ENCODE peak calls at places on chromosomes 5 and 9, in six cellular contexts. One of them, this sample, is unnamed.
A peak's percentile ranks its signal among the peaks of the same experiment; 100 is the strongest.

GRCh38 chr5:132180134-132180745 is 47.4 kb downstream of the P4HA2 start:
- DNase-seq in right lobe of liver: no peak
- DNase-seq in SK-N-SH: peak; percentile 69
- DNase-seq in neural progenitor cell: peak; percentile 60
- DNase-seq in osteocyte: no peak
- DNase-seq in stomach: no peak
- DNase-seq in this sample: no peak

GRCh38 chr9:131732636-131733340 is 7.1 kb downstream of the RAPGEF1 start:
- DNase-seq in neural progenitor cell: no peak
- DNase-seq in right lobe of liver: no peak
- DNase-seq in osteocyte: no peak
- DNase-seq in stomach: no peak
- DNase-seq in SK-N-SH: no peak
- DNase-seq in this sample: no peak

GRCh38 chr5:80406980-80407734 is 707 bp upstream of the ZFYVE16 start:
- DNase-seq in SK-N-SH: no peak
- DNase-seq in right lobe of liver: peak; percentile 66
- DNase-seq in stomach: no peak
- DNase-seq in neural progenitor cell: no peak
- DNase-seq in osteocyte: no peak
- DNase-seq in this sample: peak; percentile 79

GRCh38 chr9:9754186-9754585 is 858.6 kb downstream of the PTPRD start:
- DNase-seq in osteocyte: no peak
- DNase-seq in stomach: no peak
- DNase-seq in SK-N-SH: no peak
- DNase-seq in right lobe of liver: no peak
- DNase-seq in neural progenitor cell: no peak
- DNase-seq in this sample: no peak

GRCh38 chr9:122900791-122901190 is 4.4 kb downstream of the RC3H2 start:
- DNase-seq in osteocyte: no peak
- DNase-seq in stomach: no peak
- DNase-seq in right lobe of liver: no peak
- DNase-seq in neural progenitor cell: no peak
- DNase-seq in SK-N-SH: no peak
- DNase-seq in this sample: no peak

GRCh38 chr9:69090943-69091342 is 55.4 kb downstream of the FXN start:
- DNase-seq in SK-N-SH: no peak
- DNase-seq in right lobe of liver: no peak
- DNase-seq in stomach: no peak
- DNase-seq in osteocyte: no peak
- DNase-seq in neural progenitor cell: no peak
- DNase-seq in this sample: no peak

GRCh38 chr9:81878530-81878929 is 49.7 kb upstream of the SPATA31D4 start:
- DNase-seq in osteocyte: no peak
- DNase-seq in SK-N-SH: no peak
- DNase-seq in neural progenitor cell: no peak
- DNase-seq in right lobe of liver: no peak
- DNase-seq in stomach: no peak
- DNase-seq in this sample: no peak

GRCh38 chr9:15509931-15510788 is 610 bp downstream of the PSIP1 start:
- DNase-seq in right lobe of liver: peak; percentile 64
- DNase-seq in SK-N-SH: peak; percentile 86
- DNase-seq in neural progenitor cell: peak; percentile 82
- DNase-seq in stomach: peak; percentile 33
- DNase-seq in osteocyte: no peak
- DNase-seq in this sample: peak; percentile 91

GRCh38 chr5:178940569-178941360 is at the start of gene ZNF454:
- DNase-seq in osteocyte: peak; percentile 90
- DNase-seq in neural progenitor cell: no peak
- DNase-seq in stomach: peak; percentile 78
- DNase-seq in SK-N-SH: peak; percentile 97
- DNase-seq in right lobe of liver: peak; percentile 83
- DNase-seq in this sample: peak; percentile 87

GRCh38 chr5:81189875-81190467 is 43.2 kb upstream of the CKMT2 start:
- DNase-seq in stomach: no peak
- DNase-seq in right lobe of liver: no peak
- DNase-seq in SK-N-SH: no peak
- DNase-seq in neural progenitor cell: no peak
- DNase-seq in osteocyte: no peak
- DNase-seq in this sample: no peak

GRCh38 chr5:65803699-65804426 is 81.9 kb downstream of the NLN start:
- DNase-seq in neural progenitor cell: no peak
- DNase-seq in stomach: no peak
- DNase-seq in osteocyte: no peak
- DNase-seq in right lobe of liver: no peak
- DNase-seq in SK-N-SH: no peak
- DNase-seq in this sample: no peak

GRCh38 chr5:138697720-138698360 is 55.4 kb upstream of the CTNNA1 start:
- DNase-seq in SK-N-SH: peak; percentile 58
- DNase-seq in stomach: no peak
- DNase-seq in osteocyte: no peak
- DNase-seq in right lobe of liver: no peak
- DNase-seq in neural progenitor cell: no peak
- DNase-seq in this sample: no peak

GRCh38 chr9:98043921-98044320 is 12.6 kb upstream of the NANS start:
- DNase-seq in osteocyte: no peak
- DNase-seq in neural progenitor cell: no peak
- DNase-seq in SK-N-SH: no peak
- DNase-seq in right lobe of liver: no peak
- DNase-seq in stomach: no peak
- DNase-seq in this sample: no peak

GRCh38 chr9:75950983-75951382 is 60.5 kb downstream of the PCSK5 start:
- DNase-seq in neural progenitor cell: no peak
- DNase-seq in SK-N-SH: no peak
- DNase-seq in osteocyte: no peak
- DNase-seq in right lobe of liver: no peak
- DNase-seq in stomach: no peak
- DNase-seq in this sample: no peak

GRCh38 chr5:132054031-132054696 is 6.3 kb upstream of the IL3 start:
- DNase-seq in neural progenitor cell: no peak
- DNase-seq in right lobe of liver: peak; percentile 30
- DNase-seq in stomach: peak; percentile 17
- DNase-seq in SK-N-SH: no peak
- DNase-seq in osteocyte: peak; percentile 67
- DNase-seq in this sample: peak; percentile 66

GRCh38 chr9:80892703-80893102 is 796.6 kb downstream of the TLE1 start:
- DNase-seq in osteocyte: no peak
- DNase-seq in right lobe of liver: no peak
- DNase-seq in neural progenitor cell: no peak
- DNase-seq in SK-N-SH: no peak
- DNase-seq in stomach: no peak
- DNase-seq in this sample: no peak

GRCh38 chr9:112050544-112051475 is 124.3 kb downstream of the SUSD1 start:
- DNase-seq in osteocyte: no peak
- DNase-seq in SK-N-SH: no peak
- DNase-seq in stomach: peak; percentile 57
- DNase-seq in right lobe of liver: no peak
- DNase-seq in neural progenitor cell: peak; percentile 31
- DNase-seq in this sample: no peak

GRCh38 chr9:93207326-93207814 is 23.4 kb downstream of the WNK2 start:
- DNase-seq in right lobe of liver: peak; percentile 35
- DNase-seq in neural progenitor cell: no peak
- DNase-seq in stomach: no peak
- DNase-seq in osteocyte: no peak
- DNase-seq in SK-N-SH: peak; percentile 70
- DNase-seq in this sample: peak; percentile 71

GRCh38 chr9:120905794-120906248 is 20.8 kb downstream of the TRAF1 start:
- DNase-seq in stomach: no peak
- DNase-seq in neural progenitor cell: no peak
- DNase-seq in SK-N-SH: no peak
- DNase-seq in right lobe of liver: no peak
- DNase-seq in osteocyte: no peak
- DNase-seq in this sample: no peak

GRCh38 chr5:37777472-37778135 is 62.2 kb downstream of the GDNF start:
- DNase-seq in neural progenitor cell: peak; percentile 10
- DNase-seq in osteocyte: no peak
- DNase-seq in stomach: peak; percentile 34
- DNase-seq in right lobe of liver: no peak
- DNase-seq in SK-N-SH: no peak
- DNase-seq in this sample: no peak

GRCh38 chr5:149133795-149134777 is 7.2 kb upstream of the ABLIM3 start:
- DNase-seq in osteocyte: no peak
- DNase-seq in right lobe of liver: peak; percentile 85
- DNase-seq in neural progenitor cell: no peak
- DNase-seq in stomach: peak; percentile 55
- DNase-seq in SK-N-SH: no peak
- DNase-seq in this sample: no peak

GRCh38 chr9:138023394-138024124 is 146.0 kb downstream of the CACNA1B start:
- DNase-seq in SK-N-SH: no peak
- DNase-seq in osteocyte: peak; percentile 83
- DNase-seq in right lobe of liver: no peak
- DNase-seq in neural progenitor cell: peak; percentile 57
- DNase-seq in stomach: peak; percentile 2
- DNase-seq in this sample: no peak

GRCh38 chr5:55151923-55152842 is 7.8 kb upstream of the GPX8 start:
- DNase-seq in neural progenitor cell: no peak
- DNase-seq in stomach: no peak
- DNase-seq in osteocyte: no peak
- DNase-seq in SK-N-SH: no peak
- DNase-seq in right lobe of liver: no peak
- DNase-seq in this sample: no peak

GRCh38 chr9:109793196-109793595 is 13.2 kb downstream of the PALM2AKAP2 start:
- DNase-seq in SK-N-SH: no peak
- DNase-seq in neural progenitor cell: no peak
- DNase-seq in osteocyte: no peak
- DNase-seq in stomach: no peak
- DNase-seq in right lobe of liver: no peak
- DNase-seq in this sample: no peak

GRCh38 chr5:124677376-124677998 is 69.0 kb downstream of the ZNF608 start:
- DNase-seq in osteocyte: no peak
- DNase-seq in right lobe of liver: no peak
- DNase-seq in stomach: no peak
- DNase-seq in neural progenitor cell: no peak
- DNase-seq in SK-N-SH: peak; percentile 33
- DNase-seq in this sample: no peak

GRCh38 chr5:71663570-71663969 is 55.5 kb upstream of the CARTPT start:
- DNase-seq in right lobe of liver: no peak
- DNase-seq in neural progenitor cell: no peak
- DNase-seq in SK-N-SH: no peak
- DNase-seq in osteocyte: no peak
- DNase-seq in stomach: no peak
- DNase-seq in this sample: no peak
- TF ChIP-seq CTCF in right lobe of liver: no peak
- TF ChIP-seq CTCF in neural progenitor cell: no peak
- TF ChIP-seq CTCF in SK-N-SH: peak; percentile 6
- TF ChIP-seq CTCF in osteocyte: no peak
- TF ChIP-seq CTCF in stomach: no peak
- TF ChIP-seq CTCF in this sample: no peak

GRCh38 chr5:90066920-90067319 is 342.6 kb downstream of the CETN3 start:
- DNase-seq in stomach: no peak
- DNase-seq in osteocyte: no peak
- DNase-seq in right lobe of liver: no peak
- DNase-seq in SK-N-SH: no peak
- DNase-seq in neural progenitor cell: no peak
- DNase-seq in this sample: no peak
- TF ChIP-seq CTCF in stomach: no peak
- TF ChIP-seq CTCF in osteocyte: no peak
- TF ChIP-seq CTCF in right lobe of liver: no peak
- TF ChIP-seq CTCF in SK-N-SH: no peak
- TF ChIP-seq CTCF in neural progenitor cell: no peak
- TF ChIP-seq CTCF in this sample: no peak

GRCh38 chr9:136342191-136343120 is 15.1 kb downstream of the GPSM1 start:
- DNase-seq in stomach: peak; percentile 92
- DNase-seq in osteocyte: no peak
- DNase-seq in neural progenitor cell: peak; percentile 95
- DNase-seq in SK-N-SH: peak; percentile 87
- DNase-seq in right lobe of liver: peak; percentile 78
- DNase-seq in this sample: peak; percentile 90
- TF ChIP-seq CTCF in stomach: no peak
- TF ChIP-seq CTCF in osteocyte: no peak
- TF ChIP-seq CTCF in neural progenitor cell: peak; percentile 29
- TF ChIP-seq CTCF in SK-N-SH: no peak
- TF ChIP-seq CTCF in right lobe of liver: no peak
- TF ChIP-seq CTCF in this sample: no peak

DNA sequence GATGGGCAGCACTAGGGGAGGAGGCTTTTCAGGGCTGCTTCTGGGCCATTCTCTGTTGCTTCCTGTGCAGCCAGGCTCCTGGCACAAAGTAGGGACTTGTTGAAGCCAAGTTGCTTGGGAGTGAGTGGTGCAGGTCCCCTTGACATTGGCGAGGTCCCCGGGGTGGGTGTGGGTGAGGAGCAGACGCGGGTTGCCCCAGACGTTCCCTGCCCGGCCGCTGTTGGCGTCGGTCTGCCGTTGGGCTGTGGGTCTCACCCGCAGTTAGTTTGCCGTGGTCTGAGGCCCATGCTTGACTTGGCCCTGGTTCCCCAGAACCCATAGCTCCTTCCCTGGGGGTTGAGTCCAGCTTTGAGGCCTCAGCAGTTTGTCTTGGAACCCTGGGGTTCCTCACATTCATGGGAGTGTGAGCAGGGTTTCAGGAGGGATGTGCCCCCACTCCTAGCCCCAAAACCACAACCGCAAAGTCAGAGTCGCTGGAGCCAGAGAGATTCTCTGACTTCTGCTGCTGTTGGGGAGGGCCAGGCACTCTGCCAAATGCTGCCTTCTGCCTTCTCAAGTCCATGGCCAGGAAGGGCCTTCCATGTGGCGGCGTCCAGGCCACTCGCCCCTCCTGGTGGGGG is 77.5 kb downstream of the RXRA start:
- DNase-seq in neural progenitor cell: no peak
- DNase-seq in SK-N-SH: no peak
- DNase-seq in right lobe of liver: peak; percentile 81
- DNase-seq in osteocyte: no peak
- DNase-seq in stomach: peak; percentile 63
- DNase-seq in this sample: peak; percentile 91
- TF ChIP-seq CTCF in neural progenitor cell: no peak
- TF ChIP-seq CTCF in SK-N-SH: no peak
- TF ChIP-seq CTCF in right lobe of liver: no peak
- TF ChIP-seq CTCF in osteocyte: no peak
- TF ChIP-seq CTCF in stomach: no peak
- TF ChIP-seq CTCF in this sample: no peak

GRCh38 chr5:111685969-111686368 is 71.0 kb downstream of the NREP start:
- DNase-seq in stomach: no peak
- DNase-seq in osteocyte: no peak
- DNase-seq in SK-N-SH: no peak
- DNase-seq in neural progenitor cell: peak; percentile 23
- DNase-seq in right lobe of liver: no peak
- DNase-seq in this sample: no peak
- TF ChIP-seq CTCF in stomach: no peak
- TF ChIP-seq CTCF in osteocyte: peak; percentile 7
- TF ChIP-seq CTCF in SK-N-SH: no peak
- TF ChIP-seq CTCF in neural progenitor cell: peak; percentile 43
- TF ChIP-seq CTCF in right lobe of liver: peak; percentile 20
- TF ChIP-seq CTCF in this sample: no peak

GRCh38 chr5:43075319-43076293 is 35.5 kb upstream of the ANXA2R start:
- DNase-seq in right lobe of liver: no peak
- DNase-seq in osteocyte: peak; percentile 72
- DNase-seq in neural progenitor cell: no peak
- DNase-seq in stomach: no peak
- DNase-seq in SK-N-SH: no peak
- DNase-seq in this sample: no peak

GRCh38 chr5:43068037-43068436 is 27.9 kb upstream of the ANXA2R start:
- DNase-seq in stomach: no peak
- DNase-seq in SK-N-SH: no peak
- DNase-seq in neural progenitor cell: no peak
- DNase-seq in right lobe of liver: no peak
- DNase-seq in osteocyte: peak; percentile 11
- DNase-seq in this sample: no peak

GRCh38 chr5:43078956-43079355 is 38.8 kb upstream of the ANXA2R start:
- DNase-seq in SK-N-SH: no peak
- DNase-seq in stomach: no peak
- DNase-seq in right lobe of liver: no peak
- DNase-seq in neural progenitor cell: no peak
- DNase-seq in osteocyte: peak; percentile 64
- DNase-seq in this sample: no peak

GRCh38 chr5:43074987-43075318 is 34.8 kb upstream of the ANXA2R start:
- DNase-seq in SK-N-SH: no peak
- DNase-seq in stomach: no peak
- DNase-seq in osteocyte: no peak
- DNase-seq in right lobe of liver: no peak
- DNase-seq in neural progenitor cell: no peak
- DNase-seq in this sample: no peak

GRCh38 chr5:43073597-43074546 is 33.8 kb upstream of the ANXA2R start:
- DNase-seq in stomach: peak; percentile 35
- DNase-seq in neural progenitor cell: peak; percentile 46
- DNase-seq in right lobe of liver: no peak
- DNase-seq in SK-N-SH: peak; percentile 54
- DNase-seq in osteocyte: peak; percentile 68
- DNase-seq in this sample: no peak
- TF ChIP-seq CTCF in stomach: peak; percentile 49
- TF ChIP-seq CTCF in neural progenitor cell: peak; percentile 68
- TF ChIP-seq CTCF in right lobe of liver: peak; percentile 61
- TF ChIP-seq CTCF in SK-N-SH: peak; percentile 63
- TF ChIP-seq CTCF in osteocyte: peak; percentile 49
- TF ChIP-seq CTCF in this sample: peak; percentile 25